ENCODE peak calls at places on chromosomes 16 and 17, in eight cellular contexts. R, H, W, S, D, F, I and P are unnamed samples.

GRCh38 chr16:84332975-84333684 is 35.2 kb upstream of the ATP2C2 start:
- DNase-seq in D (peak), I (peak), W (no peak), R (no peak), F (no peak), S (no peak), H (no peak), P (peak)

GRCh38 chr16:9297437-9298113 is 206.1 kb downstream of the HAPSTR1 start:
- DNase-seq in F (no peak), W (no peak), I (no peak), R (no peak), S (no peak), H (peak), D (no peak), P (peak)

GRCh38 chr17:17119533-17119932 is 77.3 kb downstream of the MPRIP start:
- DNase-seq in H (peak), W (peak), R (no peak), F (peak), S (peak), I (no peak), D (no peak), P (no peak)

GRCh38 chr17:57868007-57868774 is 18.3 kb upstream of the MRPS23 start:
- DNase-seq in H (peak), S (peak), D (peak), I (peak), F (peak), W (peak), R (peak), P (peak)

GRCh38 chr16:59296002-59296401 is 561.9 kb upstream of the GOT2 start:
- DNase-seq in I (no peak), W (no peak), D (peak), F (no peak), H (no peak), S (no peak), R (no peak), P (no peak)

GRCh38 chr16:79691001-79691400 is 90.5 kb upstream of the MAF start:
- DNase-seq in D (no peak), H (no peak), I (no peak), F (no peak), W (no peak), S (no peak), R (no peak), P (no peak)

GRCh38 chr16:50335198-50335958 is 33.4 kb downstream of the BRD7 start:
- DNase-seq in F (peak), W (no peak), I (no peak), S (no peak), R (no peak), H (no peak), D (no peak), P (no peak)

GRCh38 chr16:7921360-7921759 is 588.7 kb downstream of the RBFOX1 start:
- DNase-seq in R (no peak), I (no peak), H (no peak), F (no peak), S (no peak), D (no peak), W (no peak), P (no peak)

GRCh38 chr17:78127888-78128615 is 503 bp downstream of the TMC6 start:
- DNase-seq in D (no peak), H (no peak), S (no peak), R (no peak), I (no peak), F (no peak), W (no peak), P (no peak)

GRCh38 chr17:21042434-21043295 is at the start of gene USP22:
- DNase-seq in R (no peak), S (no peak), I (peak), W (no peak), H (no peak), F (no peak), D (no peak), P (no peak)

GRCh38 chr17:33202796-33203195 is 90.3 kb downstream of the ASIC2 start:
- DNase-seq in H (no peak), D (no peak), W (no peak), I (no peak), R (no peak), F (no peak), S (no peak), P (no peak)

GRCh38 chr16:79370736-79371135 is 229.8 kb downstream of the MAF start:
- DNase-seq in R (no peak), H (no peak), S (no peak), W (no peak), I (no peak), F (no peak), D (no peak), P (no peak)

GRCh38 chr17:29039764-29040598 is 3.0 kb upstream of the PIPOX start:
- DNase-seq in F (no peak), D (peak), S (peak), R (no peak), I (no peak), W (peak), H (no peak), P (peak)

GRCh38 chr17:60510723-60511122 is 15.3 kb downstream of the APPBP2 start:
- DNase-seq in D (no peak), H (no peak), F (no peak), S (no peak), W (no peak), I (no peak), R (no peak), P (no peak)

GRCh38 chr17:35432176-35433074 is at the start of gene SLFN12:
- DNase-seq in H (peak), F (peak), W (peak), I (no peak), D (peak), R (peak), S (peak), P (peak)

GRCh38 chr17:78818932-78819331 is 21.7 kb downstream of the USP36 start:
- DNase-seq in F (no peak), W (no peak), R (no peak), S (no peak), H (peak), I (no peak), D (no peak), P (no peak)

GRCh38 chr16:9159839-9160550 is 68.6 kb downstream of the HAPSTR1 start:
- DNase-seq in F (peak), H (peak), S (peak), R (no peak), I (peak), D (no peak), W (peak), P (peak)

GRCh38 chr17:63278731-63279442 is 167.2 kb downstream of the CYB561 start:
- DNase-seq in R (no peak), S (no peak), I (no peak), H (peak), D (no peak), W (no peak), F (peak), P (peak)

GRCh38 chr16:29820730-29821662 is 734 bp downstream of the MVP start:
- DNase-seq in H (no peak), W (no peak), D (no peak), I (no peak), F (peak), S (no peak), R (peak), P (peak)

GRCh38 chr17:55273579-55274370 is 9.0 kb downstream of the HLF start:
- DNase-seq in H (no peak), D (no peak), F (no peak), I (peak), W (no peak), R (no peak), S (peak), P (peak)

GRCh38 chr17:13784466-13784865 is 182.7 kb upstream of the HS3ST3A1 start:
- DNase-seq in S (no peak), I (no peak), D (no peak), W (no peak), R (no peak), H (no peak), F (no peak), P (no peak)

GRCh38 chr16:3135120-3135715 is 389 bp downstream of the ZNF213 start:
- DNase-seq in W (no peak), F (no peak), H (peak), R (no peak), D (no peak), I (no peak), S (no peak), P (no peak)

GRCh38 chr17:66548659-66549311 is 246.4 kb downstream of the PRKCA start:
- DNase-seq in H (no peak), R (no peak), I (no peak), S (peak), W (no peak), F (no peak), D (no peak), P (peak)

GRCh38 chr17:59804910-59805381 is 87.8 kb downstream of the TUBD1 start:
- DNase-seq in S (no peak), W (no peak), F (no peak), I (no peak), H (no peak), D (no peak), R (no peak), P (no peak)

GRCh38 chr17:60406887-60407286 is 15.0 kb upstream of the USP32 start:
- DNase-seq in H (no peak), S (peak), D (no peak), F (no peak), R (no peak), I (no peak), W (no peak), P (no peak)

GRCh38 chr17:8413321-8413720 is 15.7 kb upstream of the RNF222 start:
- DNase-seq in W (no peak), H (no peak), D (no peak), S (no peak), R (no peak), I (no peak), F (no peak), P (no peak)

GRCh38 chr17:9532715-9533114 is 42.9 kb downstream of the STX8 start:
- DNase-seq in D (no peak), S (no peak), R (no peak), W (no peak), I (no peak), F (no peak), H (no peak), P (no peak)

GRCh38 chr17:9531080-9531479 is 44.5 kb downstream of the STX8 start:
- DNase-seq in S (no peak), I (no peak), H (peak), F (no peak), D (no peak), W (no peak), R (no peak), P (no peak)

GRCh38 chr17:9529033-9529748 is 46.4 kb downstream of the STX8 start:
- DNase-seq in F (peak), H (peak), R (no peak), D (no peak), W (no peak), S (peak), I (no peak), P (peak)
- TF ChIP-seq CTCF in F (peak), H (peak), R (no peak), D (peak), W (peak), S (peak), I (peak), P (peak)

DNA sequence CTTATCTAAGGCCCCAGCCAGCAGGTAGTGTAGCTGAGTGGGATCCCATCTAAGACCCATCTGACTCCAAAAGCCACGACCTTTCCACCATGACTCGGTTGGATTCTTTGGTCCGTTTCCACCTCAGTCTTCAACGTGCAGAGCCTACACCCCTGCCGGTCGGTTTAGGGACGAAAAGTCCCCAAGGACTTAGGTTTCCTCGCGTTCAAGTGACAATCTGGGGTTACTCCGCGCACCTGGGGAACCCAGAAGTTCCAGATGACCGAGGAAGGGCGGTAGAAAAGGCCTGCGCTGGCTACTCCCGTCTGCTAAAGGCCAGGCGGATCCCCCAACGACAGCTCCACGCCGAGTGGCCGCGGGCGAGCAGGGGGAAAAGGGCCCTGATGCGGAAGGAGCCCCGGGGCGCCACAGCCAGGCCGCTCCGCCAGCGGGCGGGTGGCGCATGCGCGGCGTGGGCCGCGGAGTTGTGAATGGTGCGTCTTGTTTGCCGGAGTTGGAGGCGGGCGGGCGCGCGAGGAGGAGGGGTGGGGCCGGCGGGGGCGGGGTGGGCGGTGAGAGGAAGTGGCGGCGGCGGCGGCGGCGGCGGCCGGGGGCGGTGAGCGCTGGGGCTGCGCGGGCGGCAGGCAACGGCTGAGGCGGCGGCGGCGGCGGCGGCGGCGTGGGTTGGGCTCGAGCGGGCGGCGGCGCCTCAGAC is at the start of gene CBFB:
- DNase-seq in R (peak), W (peak), H (peak), F (peak), I (peak), S (peak), D (peak), P (peak)
- TF ChIP-seq CTCF in R (no peak), W (peak), H (no peak), F (peak), I (peak), S (peak), D (no peak), P (no peak)

GRCh38 chr16:68711421-68712139 is 25.5 kb upstream of the CDH1 start:
- DNase-seq in S (no peak), H (no peak), D (no peak), W (no peak), F (peak), I (no peak), R (no peak), P (no peak)

GRCh38 chr16:68704232-68704867 is 32.7 kb upstream of the CDH1 start:
- DNase-seq in W (no peak), R (peak), F (peak), H (peak), D (no peak), S (peak), I (peak), P (peak)

GRCh38 chr16:68713430-68713829 is 23.7 kb upstream of the CDH1 start:
- DNase-seq in W (no peak), I (no peak), H (no peak), D (no peak), F (no peak), R (no peak), S (no peak), P (no peak)

DNA sequence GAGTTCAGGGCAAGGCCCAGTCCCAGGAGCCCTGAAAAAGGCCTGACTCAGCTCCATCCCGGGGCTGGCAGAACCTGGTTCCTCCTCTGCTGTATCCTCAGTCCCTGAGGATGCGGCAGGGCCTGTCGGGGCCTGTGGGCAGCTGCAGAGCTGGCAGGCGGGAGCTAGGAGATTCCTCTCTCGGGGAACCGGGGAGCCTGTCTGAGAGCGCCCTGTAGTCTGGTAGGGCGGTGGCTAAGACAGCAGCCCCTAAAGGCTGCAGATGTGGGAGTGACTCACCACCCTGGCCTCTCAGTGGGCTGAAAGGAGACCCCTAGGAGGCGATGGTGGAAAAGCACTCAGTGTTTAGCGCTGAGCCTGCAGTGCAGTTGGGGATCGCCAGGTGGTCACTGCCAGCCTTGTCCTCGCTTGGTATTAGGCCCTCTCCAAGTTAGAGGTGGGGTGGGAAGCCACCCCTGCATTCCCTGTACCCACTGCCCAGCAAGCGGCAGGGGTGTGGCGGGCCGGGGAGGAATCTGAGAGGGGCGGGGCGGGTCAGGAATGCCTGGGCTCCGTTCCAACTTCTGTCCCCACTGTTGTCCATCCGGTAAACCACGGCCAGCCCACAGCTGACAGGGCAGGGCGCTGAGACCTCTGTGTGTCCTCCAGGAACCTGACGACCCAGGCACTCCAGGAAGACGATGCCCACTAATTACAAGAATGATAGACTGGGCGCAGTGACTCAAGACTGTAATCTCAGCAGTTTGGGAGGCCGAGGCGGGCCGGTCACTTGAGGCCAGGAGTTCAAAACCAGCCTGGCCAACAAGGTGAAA is 29.5 kb upstream of the CDH1 start:
- DNase-seq in D (peak), W (no peak), H (no peak), S (no peak), F (no peak), I (no peak), R (no peak), P (peak)
- TF ChIP-seq CTCF in D (peak), W (peak), H (no peak), S (no peak), F (no peak), I (no peak), R (no peak), P (peak)

GRCh38 chr17:2173005-2173404 is 118.1 kb downstream of the HIC1 start:
- DNase-seq in H (peak), R (no peak), I (no peak), F (no peak), W (no peak), D (no peak), S (peak), P (no peak)

GRCh38 chr17:2172447-2172938 is 117.6 kb downstream of the HIC1 start:
- DNase-seq in H (no peak), W (peak), R (no peak), S (peak), D (no peak), F (no peak), I (no peak), P (no peak)

GRCh38 chr17:2174048-2174447 is 119.1 kb downstream of the HIC1 start:
- DNase-seq in D (no peak), W (no peak), H (no peak), I (no peak), R (no peak), S (no peak), F (no peak), P (no peak)

GRCh38 chr17:2171725-2172446 is 117.0 kb downstream of the HIC1 start:
- DNase-seq in W (peak), S (peak), H (peak), F (no peak), I (peak), D (peak), R (peak), P (no peak)

DNA sequence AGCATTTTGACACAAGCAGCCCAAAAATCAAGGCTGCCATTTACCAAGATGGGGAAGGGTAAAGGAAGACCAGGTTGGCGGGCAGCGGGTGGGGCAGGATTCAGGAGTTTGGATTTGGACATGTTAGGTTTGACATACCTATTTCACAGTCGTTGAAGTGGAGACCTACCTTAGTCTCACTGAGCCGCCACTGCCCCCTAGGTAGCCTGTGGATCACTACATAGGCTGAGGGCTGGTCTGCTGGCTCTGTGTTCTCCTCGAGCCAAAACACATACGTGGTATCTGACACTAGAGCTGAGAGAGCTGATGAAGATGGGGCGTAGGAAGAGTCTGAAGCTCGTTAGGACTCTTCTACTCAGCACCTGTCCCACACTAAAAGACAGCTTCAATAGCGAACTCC is 115.1 kb downstream of the HIC1 start:
- DNase-seq in I (no peak), W (no peak), S (no peak), F (peak), D (no peak), H (no peak), R (no peak), P (peak)
- TF ChIP-seq CTCF in I (no peak), W (peak), S (peak), F (peak), D (no peak), H (peak), R (no peak), P (peak)

GRCh38 chr17:6910987-6911603 is 79.6 kb upstream of the TEKT1 start:
- DNase-seq in S (peak), R (no peak), F (peak), I (no peak), W (no peak), H (peak), D (no peak), P (peak)
- TF ChIP-seq CTCF in S (peak), R (no peak), F (peak), I (peak), W (peak), H (peak), D (peak), P (peak)

GRCh38 chr17:37710344-37710886 is 34.4 kb downstream of the HNF1B start:
- DNase-seq in S (no peak), H (peak), W (no peak), D (peak), F (peak), I (no peak), R (no peak), P (no peak)
- TF ChIP-seq CTCF in S (no peak), H (no peak), W (no peak), D (no peak), F (no peak), I (no peak), R (no peak), P (no peak)